ENCODE peak calls at places on chromosomes 5 and 9, in nine cellular contexts. C is psoas muscle; E is ovary; V is sigmoid colon; F is Peyer's patch; B is heart right ventricle; N is CD8-positive, alpha-beta T cell; K is testis; L is HepG2. X is an unnamed sample.

GRCh38 chr9:9670454-9670853 is 942.3 kb downstream of the PTPRD start:
- DNase-seq in K (no peak), B (no peak), L (no peak), E (no peak), C (no peak), F (no peak), V (no peak), N (no peak), X (no peak)

GRCh38 chr5:101942321-101942882 is 353.7 kb downstream of the SLCO4C1 start:
- DNase-seq in L (peak; percentile 27), V (no peak), F (no peak), B (no peak), E (no peak), N (no peak), K (peak; percentile 48), C (no peak), X (no peak)

GRCh38 chr5:132485641-132486317 is 4.8 kb downstream of the IRF1 start:
- DNase-seq in E (peak; percentile 28), K (peak; percentile 4), L (no peak), F (peak; percentile 37), C (no peak), B (no peak), N (no peak), V (peak; percentile 46), X (peak; percentile 61)

GRCh38 chr5:82512025-82512424 is 233.9 kb upstream of the RPS23 start:
- DNase-seq in B (no peak), V (no peak), L (no peak), C (no peak), N (no peak), E (no peak), F (no peak), K (no peak), X (no peak)

GRCh38 chr9:130768265-130768664 is 66.8 kb upstream of the ABL1 start:
- DNase-seq in C (no peak), V (no peak), E (no peak), L (peak; percentile 70), F (peak; percentile 69), K (no peak), B (no peak), N (no peak), X (no peak)

GRCh38 chr5:55533806-55534435 is 843 bp downstream of the PLPP1 start:
- DNase-seq in L (peak; percentile 54), F (no peak), K (peak; percentile 18), C (no peak), E (no peak), V (no peak), B (peak; percentile 32), N (no peak), X (no peak)

GRCh38 chr5:171272996-171273970 is 35.8 kb upstream of the TLX3 start:
- DNase-seq in E (no peak), C (no peak), B (no peak), N (no peak), F (no peak), L (peak; percentile 25), V (no peak), K (peak; percentile 70), X (no peak)

GRCh38 chr9:20441704-20442423 is 180.4 kb downstream of the MLLT3 start:
- DNase-seq in F (no peak), L (no peak), E (no peak), V (no peak), B (no peak), C (no peak), N (no peak), K (no peak), X (no peak)

GRCh38 chr5:58800410-58800809 is 217.5 kb downstream of the RAB3C start:
- DNase-seq in B (no peak), K (no peak), C (no peak), F (no peak), N (no peak), E (no peak), V (no peak), L (no peak), X (no peak)

GRCh38 chr5:58800861-58801540 is 218.1 kb downstream of the RAB3C start:
- DNase-seq in N (no peak), F (no peak), K (no peak), E (no peak), V (no peak), B (no peak), L (no peak), C (no peak), X (no peak)

GRCh38 chr5:58810086-58810485 is 227.2 kb downstream of the RAB3C start:
- DNase-seq in C (no peak), B (no peak), E (no peak), V (no peak), K (no peak), F (no peak), L (no peak), N (no peak), X (no peak)

GRCh38 chr5:58804331-58804730 is 221.5 kb downstream of the RAB3C start:
- DNase-seq in B (no peak), F (no peak), E (no peak), L (no peak), V (no peak), K (no peak), C (no peak), N (no peak), X (no peak)
- TF ChIP-seq CTCF in B (no peak), F (no peak), E (no peak), L (no peak), V (no peak), K (no peak), C (no peak), N (no peak), X (no peak)

GRCh38 chr5:137757634-137758033 is 3.5 kb upstream of the HNRNPA0 start:
- DNase-seq in E (no peak), C (no peak), N (no peak), V (no peak), K (no peak), B (no peak), F (no peak), L (no peak), X (no peak)

GRCh38 chr5:137761020-137761516 is 6.9 kb upstream of the HNRNPA0 start:
- DNase-seq in C (no peak), N (no peak), K (no peak), V (no peak), L (peak; percentile 41), F (no peak), E (no peak), B (no peak), X (no peak)

GRCh38 chr5:137758121-137758520 is 4.0 kb upstream of the HNRNPA0 start:
- DNase-seq in C (no peak), E (no peak), V (no peak), B (no peak), F (no peak), N (no peak), L (no peak), K (no peak), X (no peak)

GRCh38 chr5:137760294-137761019 is 6.3 kb upstream of the HNRNPA0 start:
- DNase-seq in B (no peak), V (no peak), K (no peak), E (no peak), C (no peak), L (no peak), N (no peak), F (no peak), X (no peak)

DNA sequence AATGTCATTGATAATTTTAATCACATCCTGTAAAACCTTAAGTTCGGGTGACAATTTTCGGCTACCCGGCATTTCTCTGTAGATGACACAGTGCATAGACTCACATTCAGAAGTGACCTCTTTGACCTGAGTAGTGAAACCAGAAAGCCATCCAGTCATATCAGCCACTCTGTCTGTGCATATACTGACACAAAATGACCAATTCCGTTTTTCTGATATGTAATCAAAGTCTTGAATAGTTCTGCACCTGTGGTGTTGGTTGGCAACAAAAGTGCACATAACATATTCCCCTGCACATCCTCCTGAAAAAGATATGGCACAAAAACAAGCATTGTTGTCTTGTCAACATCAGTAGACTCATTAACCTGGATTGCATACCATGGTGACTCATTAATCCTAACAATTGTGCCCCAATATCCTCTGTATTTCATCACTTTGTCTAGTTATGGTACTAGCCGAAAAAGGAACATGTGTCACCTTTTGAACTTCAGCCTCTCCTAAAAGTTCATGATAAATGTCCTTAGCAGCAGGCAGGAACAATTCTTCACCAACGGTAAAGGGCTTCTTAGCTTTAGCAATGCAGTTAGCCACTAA is 4.7 kb upstream of the HNRNPA0 start:
- DNase-seq in L (peak; percentile 32), F (no peak), V (no peak), C (no peak), K (no peak), E (no peak), N (no peak), B (no peak), X (no peak)
- H3K4me3 ChIP-seq in L (no peak overlapping the region), F (no peak overlapping the region), V (no peak overlapping the region), C (no peak overlapping the region), K (no peak overlapping the region), E (no peak overlapping the region), N (no peak overlapping the region), B (no peak overlapping the region), X (no peak overlapping the region)

GRCh38 chr5:92518318-92518913 is 1062.6 kb downstream of the NR2F1-AS1 start:
- DNase-seq in E (no peak), K (no peak), C (no peak), L (peak; percentile 12), V (no peak), N (no peak), B (no peak), F (no peak), X (no peak)

GRCh38 chr5:92508271-92508670 is 1072.7 kb downstream of the NR2F1-AS1 start:
- DNase-seq in E (no peak), N (no peak), K (no peak), C (no peak), B (no peak), F (no peak), V (no peak), L (no peak), X (no peak)

GRCh38 chr5:92514901-92515300 is 1066.1 kb downstream of the NR2F1-AS1 start:
- DNase-seq in K (no peak), F (no peak), E (no peak), V (no peak), B (no peak), C (no peak), N (no peak), L (no peak), X (no peak)

DNA sequence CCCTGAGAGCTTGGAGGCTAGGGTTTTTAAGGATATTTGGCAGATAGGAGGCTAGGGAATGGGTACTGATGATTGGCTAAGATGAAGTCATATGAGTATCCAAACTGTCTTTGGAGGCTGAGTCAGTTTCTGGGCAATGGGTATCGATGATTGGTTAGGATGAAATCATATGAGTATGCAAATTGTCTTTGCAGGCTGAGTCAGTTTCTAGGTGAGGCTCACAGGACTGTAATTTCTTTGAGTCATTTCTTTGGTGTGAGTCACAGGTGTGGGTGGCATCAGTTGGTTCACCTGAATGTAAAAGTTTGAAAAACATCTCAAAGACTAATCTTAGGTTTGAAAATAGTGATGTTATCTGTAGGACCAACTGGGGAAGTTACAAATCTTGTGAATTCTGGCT is 1068.0 kb downstream of the NR2F1-AS1 start:
- DNase-seq in B (no peak), N (no peak), K (no peak), C (no peak), F (no peak), V (no peak), L (no peak), E (no peak), X (no peak)
- H3K9me3 ChIP-seq in B (peaks cover 44% of the 10 kb centered on the region), N (no peaks in the 10 kb centered on the region), K (no peaks in the 10 kb centered on the region), C (peaks cover 18% of the 10 kb centered on the region), F (peaks cover 10% of the 10 kb centered on the region), V (peaks cover 15% of the 10 kb centered on the region), L (peaks cover 41% of the 10 kb centered on the region), E (peaks cover 6% of the 10 kb centered on the region), X (peaks cover 26% of the 10 kb centered on the region)

DNA sequence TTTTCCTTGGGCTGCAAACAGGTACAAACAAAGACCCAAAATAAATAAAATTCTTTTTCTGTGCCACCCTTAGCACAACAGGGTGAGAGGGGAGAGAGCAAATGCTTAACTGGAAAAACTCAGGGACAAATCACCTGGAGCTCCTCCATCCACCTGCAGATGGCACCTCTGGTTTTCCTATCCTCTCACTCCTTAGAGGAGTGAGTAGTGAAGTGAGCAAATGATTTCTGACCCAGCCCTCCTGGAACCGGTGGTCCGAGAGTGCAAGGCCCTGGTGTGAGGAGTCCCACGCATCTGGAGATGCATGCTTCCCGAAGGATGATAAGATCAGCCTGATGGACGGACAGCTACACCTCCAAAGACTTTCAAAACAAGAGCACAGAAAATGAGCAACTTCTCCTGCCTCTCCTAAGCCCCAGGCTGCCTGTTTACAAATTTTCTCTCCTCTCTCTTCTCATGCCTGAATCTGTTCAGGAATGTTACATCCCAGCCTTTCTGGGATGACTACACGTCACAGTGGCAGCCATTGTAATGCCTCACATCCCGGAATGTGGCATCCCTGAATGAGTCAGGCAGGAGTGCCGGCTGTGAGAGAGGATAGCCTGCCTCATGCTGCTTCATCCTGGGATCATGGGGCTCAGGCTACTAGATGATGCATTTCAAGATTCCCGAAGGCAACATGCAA is 86.4 kb downstream of the ADRB2 start:
- DNase-seq in F (no peak), B (no peak), L (peak; percentile 16), C (no peak), N (no peak), K (no peak), E (no peak), V (no peak), X (no peak)
- TF ChIP-seq CTCF in F (no peak), B (no peak), L (peak; percentile 49), C (peak; percentile 39), N (no peak), K (no peak), E (no peak), V (no peak), X (no peak)

X was measured in ascending aorta.